ENCODE peak calls at places on chromosomes 4 and X, in six cellular contexts. One of them, this sample, is unnamed.

GRCh38 chr4:1312821-1313640 is 23.3 kb downstream of the MAEA start:
- DNase-seq in HepG2: no peak
- DNase-seq in H1: no peak
- DNase-seq in sigmoid colon: no peak
- DNase-seq in HL-60: no peak
- DNase-seq in Panc1: no peak
- DNase-seq in this sample: no peak

GRCh38 chrX:12452268-12452667 is 314.0 kb downstream of the FRMPD4 start:
- DNase-seq in H1: no peak
- DNase-seq in HL-60: no peak
- DNase-seq in HepG2: no peak
- DNase-seq in Panc1: no peak
- DNase-seq in sigmoid colon: no peak
- DNase-seq in this sample: no peak

GRCh38 chr4:103136671-103137445 is 37.2 kb upstream of the BDH2 start:
- DNase-seq in HepG2: no peak
- DNase-seq in Panc1: no peak
- DNase-seq in sigmoid colon: no peak
- DNase-seq in H1: no peak
- DNase-seq in HL-60: peak
- DNase-seq in this sample: no peak

GRCh38 chr4:16227462-16227868 is 1.2 kb upstream of the TAPT1 start:
- DNase-seq in HL-60: peak
- DNase-seq in sigmoid colon: peak
- DNase-seq in Panc1: no peak
- DNase-seq in HepG2: peak
- DNase-seq in H1: no peak
- DNase-seq in this sample: no peak

GRCh38 chr4:7708981-7709380 is 230.7 kb downstream of the AFAP1 start:
- DNase-seq in H1: no peak
- DNase-seq in sigmoid colon: no peak
- DNase-seq in Panc1: no peak
- DNase-seq in HepG2: no peak
- DNase-seq in HL-60: no peak
- DNase-seq in this sample: no peak

GRCh38 chr4:7581477-7581876 is 146.7 kb upstream of the PSAPL1 start:
- DNase-seq in Panc1: no peak
- DNase-seq in sigmoid colon: no peak
- DNase-seq in H1: peak
- DNase-seq in HepG2: no peak
- DNase-seq in HL-60: no peak
- DNase-seq in this sample: no peak

GRCh38 chr4:61619528-61619927 is 419.4 kb downstream of the ADGRL3 start:
- DNase-seq in HL-60: no peak
- DNase-seq in sigmoid colon: no peak
- DNase-seq in HepG2: no peak
- DNase-seq in Panc1: no peak
- DNase-seq in H1: no peak
- DNase-seq in this sample: no peak

GRCh38 chr4:89303989-89304388 is 3.6 kb downstream of the GPRIN3 start:
- DNase-seq in Panc1: no peak
- DNase-seq in HL-60: no peak
- DNase-seq in sigmoid colon: no peak
- DNase-seq in HepG2: no peak
- DNase-seq in H1: no peak
- DNase-seq in this sample: no peak

GRCh38 chrX:139831689-139832456 is 101.0 kb downstream of the ATP11C start:
- DNase-seq in Panc1: no peak
- DNase-seq in HepG2: no peak
- DNase-seq in H1: no peak
- DNase-seq in HL-60: no peak
- DNase-seq in sigmoid colon: no peak
- DNase-seq in this sample: no peak

GRCh38 chrX:19670854-19671620 is 155.7 kb upstream of the MAP3K15 start:
- DNase-seq in Panc1: no peak
- DNase-seq in H1: no peak
- DNase-seq in HepG2: peak
- DNase-seq in HL-60: no peak
- DNase-seq in sigmoid colon: peak
- DNase-seq in this sample: no peak

GRCh38 chr4:77931452-77932135 is 69.0 kb downstream of the MRPL1 start:
- DNase-seq in Panc1: no peak
- DNase-seq in HL-60: no peak
- DNase-seq in HepG2: no peak
- DNase-seq in H1: no peak
- DNase-seq in sigmoid colon: no peak
- DNase-seq in this sample: no peak

GRCh38 chrX:22360129-22360528 is 87.4 kb downstream of the CBLL2 start:
- DNase-seq in H1: no peak
- DNase-seq in sigmoid colon: peak
- DNase-seq in Panc1: no peak
- DNase-seq in HL-60: no peak
- DNase-seq in HepG2: no peak
- DNase-seq in this sample: no peak

GRCh38 chrX:22366866-22367265 is 94.2 kb downstream of the CBLL2 start:
- DNase-seq in H1: no peak
- DNase-seq in sigmoid colon: no peak
- DNase-seq in HL-60: no peak
- DNase-seq in Panc1: no peak
- DNase-seq in HepG2: no peak
- DNase-seq in this sample: no peak

GRCh38 chrX:22366166-22366702 is 93.5 kb downstream of the CBLL2 start:
- DNase-seq in HepG2: no peak
- DNase-seq in Panc1: no peak
- DNase-seq in HL-60: no peak
- DNase-seq in sigmoid colon: no peak
- DNase-seq in H1: no peak
- DNase-seq in this sample: no peak

DNA sequence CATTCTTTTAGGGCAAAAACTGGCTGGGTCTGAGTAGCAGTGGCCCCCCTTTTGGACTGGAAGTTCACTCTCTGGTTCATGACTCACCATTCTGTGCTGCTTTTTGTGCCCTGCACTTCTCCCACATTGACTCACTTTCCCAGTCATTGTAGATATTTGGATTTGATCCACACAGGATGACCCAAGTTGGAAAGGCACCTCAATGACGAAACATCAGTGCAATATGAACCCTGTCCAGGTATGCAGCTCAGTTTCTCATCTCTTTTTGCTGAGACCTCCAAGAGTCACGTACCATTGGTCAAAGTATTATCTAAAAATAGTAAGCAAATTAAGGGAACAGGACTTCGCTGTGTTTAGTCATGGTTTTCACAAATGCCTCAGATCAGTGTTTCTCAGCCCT is 92.7 kb downstream of the CBLL2 start:
- DNase-seq in Panc1: peak
- DNase-seq in HepG2: no peak
- DNase-seq in HL-60: no peak
- DNase-seq in sigmoid colon: no peak
- DNase-seq in H1: no peak
- DNase-seq in this sample: no peak
- H3K27ac ChIP-seq in Panc1: no peak
- H3K27ac ChIP-seq in HepG2: no peak
- H3K27ac ChIP-seq in HL-60: no peak
- H3K27ac ChIP-seq in sigmoid colon: no peak
- H3K27ac ChIP-seq in H1: no peak
- H3K27ac ChIP-seq in this sample: no peak

GRCh38 chr4:57104706-57105560 is 5.3 kb downstream of the IGFBP7 start:
- DNase-seq in sigmoid colon: no peak
- DNase-seq in HL-60: no peak
- DNase-seq in Panc1: no peak
- DNase-seq in H1: no peak
- DNase-seq in HepG2: no peak
- DNase-seq in this sample: no peak

GRCh38 chr4:57103051-57103450 is 7.1 kb downstream of the IGFBP7 start:
- DNase-seq in Panc1: no peak
- DNase-seq in H1: no peak
- DNase-seq in sigmoid colon: no peak
- DNase-seq in HL-60: no peak
- DNase-seq in HepG2: no peak
- DNase-seq in this sample: no peak

GRCh38 chr4:57099363-57099762 is 10.8 kb downstream of the IGFBP7 start:
- DNase-seq in HepG2: peak
- DNase-seq in sigmoid colon: no peak
- DNase-seq in HL-60: no peak
- DNase-seq in H1: no peak
- DNase-seq in Panc1: no peak
- DNase-seq in this sample: no peak

GRCh38 chr4:57100979-57101629 is 9.1 kb downstream of the IGFBP7 start:
- DNase-seq in H1: no peak
- DNase-seq in sigmoid colon: no peak
- DNase-seq in Panc1: no peak
- DNase-seq in HL-60: no peak
- DNase-seq in HepG2: peak
- DNase-seq in this sample: no peak

GRCh38 chr4:57102050-57102564 is 8.1 kb downstream of the IGFBP7 start:
- DNase-seq in Panc1: no peak
- DNase-seq in H1: no peak
- DNase-seq in HL-60: no peak
- DNase-seq in sigmoid colon: peak
- DNase-seq in HepG2: peak
- DNase-seq in this sample: no peak
- TF ChIP-seq POLR2AphosphoS5 in Panc1: no peak
- TF ChIP-seq POLR2AphosphoS5 in H1: no peak
- TF ChIP-seq POLR2AphosphoS5 in HL-60: no peak
- TF ChIP-seq POLR2AphosphoS5 in sigmoid colon: peak
- TF ChIP-seq POLR2AphosphoS5 in HepG2: no peak
- TF ChIP-seq POLR2AphosphoS5 in this sample: peak

GRCh38 chr4:53562409-53562808 is 28.9 kb downstream of the LNX1 start:
- DNase-seq in HL-60: no peak
- DNase-seq in Panc1: no peak
- DNase-seq in sigmoid colon: no peak
- DNase-seq in H1: no peak
- DNase-seq in HepG2: no peak
- DNase-seq in this sample: no peak

GRCh38 chr4:53558981-53559620 is 32.2 kb downstream of the LNX1 start:
- DNase-seq in HL-60: no peak
- DNase-seq in H1: no peak
- DNase-seq in Panc1: no peak
- DNase-seq in sigmoid colon: no peak
- DNase-seq in HepG2: no peak
- DNase-seq in this sample: no peak

GRCh38 chr4:53555111-53555510 is 36.2 kb downstream of the LNX1 start:
- DNase-seq in sigmoid colon: no peak
- DNase-seq in HepG2: no peak
- DNase-seq in Panc1: no peak
- DNase-seq in HL-60: no peak
- DNase-seq in H1: no peak
- DNase-seq in this sample: no peak

GRCh38 chr4:53557601-53558000 is 33.7 kb downstream of the LNX1 start:
- DNase-seq in Panc1: no peak
- DNase-seq in HepG2: no peak
- DNase-seq in sigmoid colon: no peak
- DNase-seq in HL-60: no peak
- DNase-seq in H1: no peak
- DNase-seq in this sample: no peak

GRCh38 chr4:53558061-53558801 is 33.1 kb downstream of the LNX1 start:
- DNase-seq in H1: no peak
- DNase-seq in HepG2: no peak
- DNase-seq in sigmoid colon: no peak
- DNase-seq in HL-60: no peak
- DNase-seq in Panc1: no peak
- DNase-seq in this sample: no peak
- H3K4me3 ChIP-seq in H1: no peak
- H3K4me3 ChIP-seq in HepG2: no peak
- H3K4me3 ChIP-seq in sigmoid colon: no peak
- H3K4me3 ChIP-seq in HL-60: no peak
- H3K4me3 ChIP-seq in Panc1: no peak
- H3K4me3 ChIP-seq in this sample: no peak

GRCh38 chr4:52714597-52715254 is 36.5 kb downstream of the ERVMER34-1 start:
- DNase-seq in H1: no peak
- DNase-seq in HepG2: no peak
- DNase-seq in Panc1: no peak
- DNase-seq in HL-60: peak
- DNase-seq in sigmoid colon: no peak
- DNase-seq in this sample: no peak
- H3K27ac ChIP-seq in H1: peak
- H3K27ac ChIP-seq in HepG2: peak
- H3K27ac ChIP-seq in Panc1: peak
- H3K27ac ChIP-seq in HL-60: peak
- H3K27ac ChIP-seq in sigmoid colon: no peak
- H3K27ac ChIP-seq in this sample: no peak

GRCh38 chr4:143473334-143474126 is 40.0 kb upstream of the SMARCA5 start:
- DNase-seq in H1: no peak
- DNase-seq in HL-60: no peak
- DNase-seq in sigmoid colon: no peak
- DNase-seq in Panc1: no peak
- DNase-seq in HepG2: peak
- DNase-seq in this sample: no peak
- TF ChIP-seq POLR2AphosphoS5 in H1: no peak
- TF ChIP-seq POLR2AphosphoS5 in HL-60: no peak
- TF ChIP-seq POLR2AphosphoS5 in sigmoid colon: no peak
- TF ChIP-seq POLR2AphosphoS5 in Panc1: no peak
- TF ChIP-seq POLR2AphosphoS5 in HepG2: no peak
- TF ChIP-seq POLR2AphosphoS5 in this sample: no peak

GRCh38 chr4:88158038-88158359 is 440 bp downstream of the ABCG2 start:
- DNase-seq in H1: no peak
- DNase-seq in HepG2: no peak
- DNase-seq in HL-60: no peak
- DNase-seq in sigmoid colon: no peak
- DNase-seq in Panc1: no peak
- DNase-seq in this sample: no peak
- H3K4me3 ChIP-seq in H1: peak
- H3K4me3 ChIP-seq in HepG2: peak
- H3K4me3 ChIP-seq in HL-60: peak
- H3K4me3 ChIP-seq in sigmoid colon: peak
- H3K4me3 ChIP-seq in Panc1: peak
- H3K4me3 ChIP-seq in this sample: peak

GRCh38 chrX:129686422-129686948 is 31.7 kb upstream of the APLN start:
- DNase-seq in Panc1: no peak
- DNase-seq in HL-60: no peak
- DNase-seq in sigmoid colon: no peak
- DNase-seq in HepG2: no peak
- DNase-seq in H1: no peak
- DNase-seq in this sample: peak

GRCh38 chrX:129688097-129688496 is 33.3 kb upstream of the APLN start:
- DNase-seq in H1: no peak
- DNase-seq in Panc1: no peak
- DNase-seq in HepG2: no peak
- DNase-seq in HL-60: no peak
- DNase-seq in sigmoid colon: no peak
- DNase-seq in this sample: peak

GRCh38 chrX:129690435-129690834 is 35.7 kb upstream of the APLN start:
- DNase-seq in H1: no peak
- DNase-seq in sigmoid colon: no peak
- DNase-seq in HepG2: no peak
- DNase-seq in HL-60: no peak
- DNase-seq in Panc1: no peak
- DNase-seq in this sample: no peak

GRCh38 chrX:129693343-129693742 is 38.6 kb upstream of the APLN start:
- DNase-seq in H1: no peak
- DNase-seq in sigmoid colon: no peak
- DNase-seq in HepG2: peak
- DNase-seq in HL-60: no peak
- DNase-seq in Panc1: no peak
- DNase-seq in this sample: no peak

DNA sequence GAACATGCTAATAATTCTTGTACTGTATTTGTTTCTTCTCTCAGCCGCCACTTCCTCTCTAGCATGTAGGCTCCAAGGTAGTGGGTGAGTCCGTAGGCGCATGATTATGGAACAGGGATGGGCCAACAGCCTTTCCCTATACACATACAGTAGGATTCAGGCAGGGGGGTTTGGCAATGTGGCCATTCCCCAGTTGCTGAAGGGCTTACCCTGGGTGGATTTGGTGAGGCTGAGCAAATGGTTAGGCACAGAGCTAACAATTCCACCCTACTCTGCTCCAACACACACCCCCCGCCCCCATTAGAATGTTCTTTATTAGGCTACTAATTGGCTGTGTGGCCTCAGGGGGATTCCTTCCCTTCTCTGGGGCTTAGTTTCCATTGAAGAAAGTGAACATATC is 35.1 kb upstream of the APLN start:
- DNase-seq in HL-60: no peak
- DNase-seq in sigmoid colon: no peak
- DNase-seq in H1: no peak
- DNase-seq in Panc1: no peak
- DNase-seq in HepG2: no peak
- DNase-seq in this sample: no peak
- H3K27ac ChIP-seq in HL-60: no peak
- H3K27ac ChIP-seq in sigmoid colon: no peak
- H3K27ac ChIP-seq in H1: no peak
- H3K27ac ChIP-seq in Panc1: no peak
- H3K27ac ChIP-seq in HepG2: no peak
- H3K27ac ChIP-seq in this sample: no peak

This sample was measured in vagina.